ENCODE peak calls at places on chromosome 9, in six cellular contexts. One of them, this sample, is unnamed.

GRCh38 chr9:6567140-6567591 is 78.4 kb downstream of the GLDC start:
- DNase-seq in endothelial cell of umbilical vein: peak; percentile 94
- DNase-seq in K562: peak; percentile 9
- DNase-seq in A549: peak; percentile 79
- DNase-seq in HepG2: no peak
- DNase-seq in GM12878: no peak
- DNase-seq in this sample: peak; percentile 30

GRCh38 chr9:83304686-83305085 is 233.5 kb downstream of the FRMD3 start:
- DNase-seq in A549: no peak
- DNase-seq in K562: no peak
- DNase-seq in HepG2: no peak
- DNase-seq in GM12878: no peak
- DNase-seq in endothelial cell of umbilical vein: peak; percentile 38
- DNase-seq in this sample: no peak

GRCh38 chr9:83379045-83379444 is 159.2 kb downstream of the FRMD3 start:
- DNase-seq in GM12878: no peak
- DNase-seq in A549: no peak
- DNase-seq in HepG2: no peak
- DNase-seq in K562: no peak
- DNase-seq in endothelial cell of umbilical vein: no peak
- DNase-seq in this sample: no peak

GRCh38 chr9:112086627-112087026 is 88.5 kb downstream of the SUSD1 start:
- DNase-seq in A549: peak; percentile 52
- DNase-seq in endothelial cell of umbilical vein: peak; percentile 48
- DNase-seq in GM12878: no peak
- DNase-seq in K562: no peak
- DNase-seq in HepG2: peak; percentile 7
- DNase-seq in this sample: peak; percentile 38

GRCh38 chr9:134056483-134057310 is 11.1 kb downstream of the BRD3 start:
- DNase-seq in endothelial cell of umbilical vein: no peak
- DNase-seq in A549: no peak
- DNase-seq in K562: no peak
- DNase-seq in GM12878: no peak
- DNase-seq in HepG2: no peak
- DNase-seq in this sample: no peak

GRCh38 chr9:12771891-12772290 is 2.9 kb upstream of the LURAP1L start:
- DNase-seq in GM12878: no peak
- DNase-seq in endothelial cell of umbilical vein: peak; percentile 19
- DNase-seq in K562: no peak
- DNase-seq in HepG2: no peak
- DNase-seq in A549: no peak
- DNase-seq in this sample: no peak

GRCh38 chr9:8223861-8224260 is 424.3 kb upstream of the DMAC1 start:
- DNase-seq in K562: no peak
- DNase-seq in GM12878: no peak
- DNase-seq in A549: no peak
- DNase-seq in endothelial cell of umbilical vein: no peak
- DNase-seq in HepG2: no peak
- DNase-seq in this sample: no peak

GRCh38 chr9:137357166-137357565 is 55.1 kb upstream of the NRARP start:
- DNase-seq in A549: peak; percentile 29
- DNase-seq in GM12878: no peak
- DNase-seq in K562: no peak
- DNase-seq in HepG2: no peak
- DNase-seq in endothelial cell of umbilical vein: no peak
- DNase-seq in this sample: no peak

GRCh38 chr9:35645736-35646582 is 4.8 kb downstream of the SIT1 start:
- DNase-seq in endothelial cell of umbilical vein: no peak
- DNase-seq in GM12878: no peak
- DNase-seq in K562: peak; percentile 27
- DNase-seq in A549: no peak
- DNase-seq in HepG2: peak; percentile 32
- DNase-seq in this sample: peak; percentile 84

GRCh38 chr9:34985311-34985899 is 4.1 kb upstream of the DNAJB5 start:
- DNase-seq in GM12878: no peak
- DNase-seq in endothelial cell of umbilical vein: peak; percentile 72
- DNase-seq in K562: peak; percentile 34
- DNase-seq in HepG2: peak; percentile 57
- DNase-seq in A549: peak; percentile 77
- DNase-seq in this sample: peak; percentile 87

GRCh38 chr9:93200449-93200742 is 16.5 kb downstream of the WNK2 start:
- DNase-seq in GM12878: no peak
- DNase-seq in A549: no peak
- DNase-seq in K562: no peak
- DNase-seq in HepG2: no peak
- DNase-seq in endothelial cell of umbilical vein: no peak
- DNase-seq in this sample: no peak

GRCh38 chr9:115121140-115121710 is 3.3 kb upstream of the TNC start:
- DNase-seq in A549: no peak
- DNase-seq in HepG2: no peak
- DNase-seq in K562: no peak
- DNase-seq in endothelial cell of umbilical vein: no peak
- DNase-seq in GM12878: no peak
- DNase-seq in this sample: no peak

GRCh38 chr9:117672397-117672796 is 31.8 kb upstream of the TLR4 start:
- DNase-seq in A549: peak; percentile 58
- DNase-seq in GM12878: no peak
- DNase-seq in endothelial cell of umbilical vein: no peak
- DNase-seq in K562: no peak
- DNase-seq in HepG2: peak; percentile 1
- DNase-seq in this sample: no peak

GRCh38 chr9:136394312-136395305 is 5.4 kb downstream of the SNAPC4 start:
- DNase-seq in HepG2: no peak
- DNase-seq in GM12878: no peak
- DNase-seq in endothelial cell of umbilical vein: no peak
- DNase-seq in A549: no peak
- DNase-seq in K562: no peak
- DNase-seq in this sample: no peak

GRCh38 chr9:134598884-134599245 is 42.7 kb upstream of the COL5A1 start:
- DNase-seq in HepG2: no peak
- DNase-seq in endothelial cell of umbilical vein: no peak
- DNase-seq in A549: no peak
- DNase-seq in GM12878: no peak
- DNase-seq in K562: no peak
- DNase-seq in this sample: no peak

GRCh38 chr9:38441347-38442085 is 17.3 kb upstream of the IGFBPL1 start:
- DNase-seq in endothelial cell of umbilical vein: no peak
- DNase-seq in GM12878: no peak
- DNase-seq in K562: no peak
- DNase-seq in A549: no peak
- DNase-seq in HepG2: no peak
- DNase-seq in this sample: no peak

GRCh38 chr9:38445154-38446043 is 21.1 kb upstream of the IGFBPL1 start:
- DNase-seq in K562: no peak
- DNase-seq in endothelial cell of umbilical vein: no peak
- DNase-seq in GM12878: no peak
- DNase-seq in HepG2: no peak
- DNase-seq in A549: no peak
- DNase-seq in this sample: peak; percentile 5

GRCh38 chr9:38443181-38443580 is 18.9 kb upstream of the IGFBPL1 start:
- DNase-seq in HepG2: peak; percentile 81
- DNase-seq in GM12878: no peak
- DNase-seq in K562: no peak
- DNase-seq in endothelial cell of umbilical vein: peak; percentile 35
- DNase-seq in A549: peak; percentile 76
- DNase-seq in this sample: no peak

GRCh38 chr9:38442473-38443096 is 18.3 kb upstream of the IGFBPL1 start:
- DNase-seq in HepG2: no peak
- DNase-seq in A549: no peak
- DNase-seq in endothelial cell of umbilical vein: peak; percentile 17
- DNase-seq in GM12878: no peak
- DNase-seq in K562: no peak
- DNase-seq in this sample: no peak

GRCh38 chr9:38443597-38443996 is 19.3 kb upstream of the IGFBPL1 start:
- DNase-seq in endothelial cell of umbilical vein: no peak
- DNase-seq in A549: peak; percentile 12
- DNase-seq in GM12878: no peak
- DNase-seq in HepG2: no peak
- DNase-seq in K562: no peak
- DNase-seq in this sample: no peak
- TF ChIP-seq MYC in endothelial cell of umbilical vein: no peak
- TF ChIP-seq MYC in A549: no peak
- TF ChIP-seq MYC in GM12878: no peak
- TF ChIP-seq MYC in HepG2: no peak
- TF ChIP-seq MYC in K562: no peak
- TF ChIP-seq MYC in this sample: no peak

GRCh38 chr9:88387733-88388202 is 476 bp upstream of the SPIN1 start:
- DNase-seq in A549: peak; percentile 64
- DNase-seq in K562: peak; percentile 23
- DNase-seq in endothelial cell of umbilical vein: peak; percentile 57
- DNase-seq in HepG2: peak; percentile 20
- DNase-seq in GM12878: no peak
- DNase-seq in this sample: peak; percentile 53

GRCh38 chr9:88388886-88389617 is 808 bp downstream of the SPIN1 start:
- DNase-seq in A549: peak; percentile 68
- DNase-seq in HepG2: peak; percentile 66
- DNase-seq in K562: peak; percentile 78
- DNase-seq in GM12878: no peak
- DNase-seq in endothelial cell of umbilical vein: peak; percentile 71
- DNase-seq in this sample: peak; percentile 77

GRCh38 chr9:88392549-88392948 is 4.3 kb downstream of the SPIN1 start:
- DNase-seq in K562: no peak
- DNase-seq in HepG2: no peak
- DNase-seq in endothelial cell of umbilical vein: no peak
- DNase-seq in A549: no peak
- DNase-seq in GM12878: no peak
- DNase-seq in this sample: no peak

GRCh38 chr9:88388203-88388885 is at the start of gene SPIN1:
- DNase-seq in K562: peak; percentile 91
- DNase-seq in GM12878: no peak
- DNase-seq in A549: peak; percentile 77
- DNase-seq in HepG2: peak; percentile 35
- DNase-seq in endothelial cell of umbilical vein: peak; percentile 66
- DNase-seq in this sample: peak; percentile 73

DNA sequence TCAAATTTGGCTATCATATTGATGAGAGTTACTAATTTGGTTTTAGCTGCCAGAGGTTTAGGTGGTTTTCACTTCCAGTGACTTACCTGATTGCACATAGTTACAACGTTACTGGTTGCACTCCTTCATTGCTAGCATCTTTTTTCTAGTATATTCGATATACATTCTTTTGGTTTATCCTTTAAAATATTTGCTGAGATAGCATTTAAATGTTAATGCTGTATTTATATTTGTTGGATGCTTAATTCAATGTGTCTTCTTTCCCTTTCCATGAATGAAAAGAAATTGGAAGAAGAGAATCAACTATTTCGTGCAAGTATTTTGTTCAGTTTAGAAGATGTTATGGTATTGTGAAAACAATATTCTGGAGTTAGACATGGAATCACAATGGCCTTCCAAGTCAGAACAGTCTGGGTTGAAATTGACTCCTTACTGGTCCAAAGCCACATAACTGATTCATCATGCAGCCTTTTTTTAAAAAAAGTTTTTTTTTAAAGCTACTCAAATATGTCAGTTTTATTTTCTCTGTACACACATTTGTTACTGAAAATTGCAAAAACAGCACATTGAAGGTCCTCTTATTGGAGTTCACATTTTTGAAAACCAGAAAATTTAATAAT is 2.2 kb downstream of the SPIN1 start:
- DNase-seq in K562: no peak
- DNase-seq in GM12878: no peak
- DNase-seq in HepG2: no peak
- DNase-seq in A549: no peak
- DNase-seq in endothelial cell of umbilical vein: no peak
- DNase-seq in this sample: no peak
- H3K4me3 ChIP-seq in K562: no peak overlapping the region
- H3K4me3 ChIP-seq in GM12878: no peak overlapping the region
- H3K4me3 ChIP-seq in HepG2: no peak overlapping the region
- H3K4me3 ChIP-seq in A549: no peak overlapping the region
- H3K4me3 ChIP-seq in endothelial cell of umbilical vein: no peak overlapping the region
- H3K4me3 ChIP-seq in this sample: no peak overlapping the region

GRCh38 chr9:121743441-121744001 is 92.1 kb downstream of the DAB2IP start:
- DNase-seq in endothelial cell of umbilical vein: peak; percentile 90
- DNase-seq in GM12878: no peak
- DNase-seq in A549: peak; percentile 85
- DNase-seq in K562: peak; percentile 26
- DNase-seq in HepG2: peak; percentile 85
- DNase-seq in this sample: no peak
- TF ChIP-seq POLR2A in endothelial cell of umbilical vein: peak; percentile 47
- TF ChIP-seq POLR2A in GM12878: no peak
- TF ChIP-seq POLR2A in A549: peak; percentile 21
- TF ChIP-seq POLR2A in K562: no peak
- TF ChIP-seq POLR2A in HepG2: no peak
- TF ChIP-seq POLR2A in this sample: no peak

DNA sequence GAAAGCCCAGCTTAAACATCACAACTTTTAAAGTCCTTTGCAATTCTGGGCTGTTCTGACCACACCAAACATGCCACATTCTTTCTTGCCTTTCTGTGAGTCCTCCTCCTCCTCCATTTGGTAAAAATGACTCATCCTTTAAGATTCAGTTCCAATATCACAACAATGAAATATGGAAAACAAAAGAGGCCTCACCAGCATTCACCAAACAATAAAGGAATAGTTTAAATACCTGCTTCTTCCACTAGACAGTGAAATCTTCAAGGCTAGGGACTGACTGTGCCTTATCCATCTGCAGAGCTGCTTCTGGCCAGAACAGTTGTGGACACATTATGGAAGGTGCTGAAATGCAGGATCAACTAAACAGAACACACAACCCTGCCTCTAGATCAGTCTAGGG is 36.0 kb downstream of the NR6A1 start:
- DNase-seq in endothelial cell of umbilical vein: peak; percentile 48
- DNase-seq in A549: no peak
- DNase-seq in GM12878: no peak
- DNase-seq in K562: no peak
- DNase-seq in HepG2: peak; percentile 44
- DNase-seq in this sample: peak; percentile 26
- TF ChIP-seq MYC in endothelial cell of umbilical vein: no peak
- TF ChIP-seq MYC in A549: no peak
- TF ChIP-seq MYC in GM12878: no peak
- TF ChIP-seq MYC in K562: no peak
- TF ChIP-seq MYC in HepG2: no peak
- TF ChIP-seq MYC in this sample: no peak

This sample was measured in NB4.